ENCODE peak calls at places on chromosomes 4 and X, in five cellular contexts. G is K562, L is HepG2, M is SK-N-SH, X is GM12892. W is an unnamed sample.

GRCh38 chr4:118325443-118325842 is 27.4 kb downstream of the PRSS12 start:
- DNase-seq in G (no peak), L (no peak), M (no peak), X (no peak), W (no peak)

GRCh38 chr4:5045099-5045498 is 6.2 kb upstream of the STK32B start:
- DNase-seq in G (no peak), L (no peak), M (no peak), X (no peak), W (no peak)

GRCh38 chr4:86613734-86614133 is 19.6 kb downstream of the PTPN13 start:
- DNase-seq in G (no peak), L (no peak), M (no peak), X (no peak), W (no peak)

GRCh38 chr4:169070895-169071218 is 60.8 kb upstream of the CBR4 start:
- DNase-seq in G (no peak), L (peak; percentile 92), M (no peak), X (no peak), W (no peak)

GRCh38 chrX:154436597-154437397 is at the start of gene GDI1:
- DNase-seq in G (peak; percentile 87), L (no peak), M (peak; percentile 91), X (peak; percentile 85), W (peak; percentile 75)

GRCh38 chrX:148441387-148441786 is 59.0 kb upstream of the AFF2 start:
- DNase-seq in G (no peak), L (no peak), M (no peak), X (no peak), W (no peak)

GRCh38 chr4:153620352-153620751 is 63.7 kb upstream of the TLR2 start:
- DNase-seq in G (no peak), L (no peak), M (no peak), X (no peak), W (no peak)

GRCh38 chr4:119955256-119955655 is 111.4 kb downstream of the MAD2L1 start:
- DNase-seq in G (no peak), L (no peak), M (no peak), X (no peak), W (no peak)

GRCh38 chr4:2285665-2286381 is 23.9 kb upstream of the MXD4 start:
- DNase-seq in G (no peak), L (no peak), M (no peak), X (no peak), W (no peak)

GRCh38 chr4:8876982-8877779 is 5.5 kb upstream of the HMX1 start:
- DNase-seq in G (no peak), L (no peak), M (no peak), X (no peak), W (no peak)

GRCh38 chrX:40855411-40855810 is 120.1 kb upstream of the MED14 start:
- DNase-seq in G (no peak), L (no peak), M (no peak), X (no peak), W (no peak)

GRCh38 chrX:32874839-32875238 is 336.5 kb downstream of the DMD start:
- DNase-seq in G (no peak), L (no peak), M (no peak), X (no peak), W (no peak)

GRCh38 chr4:72970756-72971155 is 98.8 kb downstream of the COX18 start:
- DNase-seq in G (no peak), L (no peak), M (no peak), X (no peak), W (no peak)

GRCh38 chr4:111128327-111128726 is 505.4 kb upstream of the PITX2 start:
- DNase-seq in G (no peak), L (no peak), M (no peak), X (no peak), W (no peak)

GRCh38 chr4:89275587-89275986 is 32.0 kb downstream of the GPRIN3 start:
- DNase-seq in G (no peak), L (no peak), M (no peak), X (no peak), W (no peak)

GRCh38 chrX:8189096-8189830 is 18.2 kb upstream of the VCX2 start:
- DNase-seq in G (no peak), L (no peak), M (no peak), X (no peak), W (no peak)

GRCh38 chr4:69970071-69970470 is 4.5 kb upstream of the CSN2 start:
- DNase-seq in G (no peak), L (peak; percentile 63), M (no peak), X (no peak), W (no peak)

GRCh38 chrX:110282922-110283321 is 35.0 kb downstream of the AMMECR1 start:
- DNase-seq in G (no peak), L (no peak), M (no peak), X (no peak), W (no peak)

GRCh38 chr4:139950568-139950967 is 203.4 kb downstream of the MAML3 start:
- DNase-seq in G (no peak), L (no peak), M (no peak), X (peak; percentile 9), W (peak; percentile 15)

GRCh38 chr4:104592894-104593470 is 98.3 kb upstream of the CXXC4 start:
- DNase-seq in G (no peak), L (no peak), M (no peak), X (no peak), W (no peak)

GRCh38 chr4:150126880-150127236 is 48.6 kb downstream of the DCLK2 start:
- DNase-seq in G (no peak), L (no peak), M (no peak), X (no peak), W (no peak)

GRCh38 chr4:168585168-168586091 is 88.6 kb downstream of the PALLD start:
- DNase-seq in G (peak; percentile 14), L (peak; percentile 20), M (peak; percentile 60), X (peak; percentile 10), W (no peak)

GRCh38 chrX:129843459-129844306 is at the start of gene ZDHHC9:
- DNase-seq in G (peak; percentile 93), L (peak; percentile 76), M (peak; percentile 92), X (peak; percentile 64), W (peak; percentile 76)

GRCh38 chr4:146340798-146341197 is 126.5 kb downstream of the REELD1 start:
- DNase-seq in G (no peak), L (no peak), M (peak; percentile 8), X (no peak), W (no peak)

GRCh38 chr4:80265571-80266266 is 745 bp upstream of the FGF5 start:
- DNase-seq in G (peak; percentile 18), L (no peak), M (peak; percentile 64), X (no peak), W (no peak)

GRCh38 chr4:130257271-130257670 is 1161.3 kb downstream of the C4orf33 start:
- DNase-seq in G (no peak), L (no peak), M (no peak), X (no peak), W (no peak)
- TF ChIP-seq TAF1 in G (no peak), L (no peak), M (no peak), X (no peak), W (no peak)

DNA sequence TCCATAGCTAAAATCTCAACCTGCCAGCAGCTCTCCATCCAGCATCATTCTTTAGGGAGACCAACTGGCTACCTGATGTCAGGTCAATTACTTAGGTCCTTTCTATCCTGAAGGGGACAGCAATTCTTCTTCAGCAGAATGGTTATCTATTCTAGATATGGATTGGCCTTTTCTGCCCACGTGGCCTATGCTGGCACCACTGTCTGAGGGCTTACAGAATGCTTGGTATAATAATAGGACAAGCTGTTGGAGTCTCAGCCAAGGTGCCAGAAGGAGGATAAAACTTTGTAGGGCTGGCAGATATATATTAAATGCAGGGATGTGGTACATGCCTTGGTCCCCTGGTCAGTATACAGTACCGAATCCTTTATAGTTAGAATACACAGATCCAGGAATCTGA is 89.8 kb upstream of the C1GALT1C1 start:
- DNase-seq in G (no peak), L (no peak), M (no peak), X (no peak), W (no peak)
- TF ChIP-seq TAF1 in G (no peak), L (no peak), M (no peak), X (no peak), W (no peak)

GRCh38 chr4:81806485-81806884 is 334.8 kb upstream of the RASGEF1B start:
- DNase-seq in G (no peak), L (no peak), M (no peak), X (no peak), W (no peak)

GRCh38 chr4:81807927-81808672 is 336.4 kb upstream of the RASGEF1B start:
- DNase-seq in G (no peak), L (no peak), M (no peak), X (no peak), W (no peak)

GRCh38 chr4:81802308-81802846 is 330.7 kb upstream of the RASGEF1B start:
- DNase-seq in G (no peak), L (no peak), M (no peak), X (no peak), W (no peak)

GRCh38 chr4:81807386-81807785 is 335.7 kb upstream of the RASGEF1B start:
- DNase-seq in G (no peak), L (no peak), M (no peak), X (no peak), W (no peak)

GRCh38 chr4:81804849-81805248 is 333.1 kb upstream of the RASGEF1B start:
- DNase-seq in G (no peak), L (no peak), M (no peak), X (no peak), W (no peak)
- TF ChIP-seq TAF1 in G (no peak), L (no peak), M (no peak), X (no peak), W (no peak)

GRCh38 chr4:133593764-133594163 is 444.7 kb downstream of the PCDH10 start:
- DNase-seq in G (no peak), L (no peak), M (no peak), X (no peak), W (no peak)

GRCh38 chr4:133596459-133596858 is 447.4 kb downstream of the PCDH10 start:
- DNase-seq in G (no peak), L (no peak), M (no peak), X (no peak), W (no peak)

GRCh38 chr4:133592591-133592990 is 443.5 kb downstream of the PCDH10 start:
- DNase-seq in G (no peak), L (no peak), M (no peak), X (no peak), W (no peak)

GRCh38 chr4:133592106-133592505 is 443.0 kb downstream of the PCDH10 start:
- DNase-seq in G (no peak), L (no peak), M (no peak), X (no peak), W (no peak)

DNA sequence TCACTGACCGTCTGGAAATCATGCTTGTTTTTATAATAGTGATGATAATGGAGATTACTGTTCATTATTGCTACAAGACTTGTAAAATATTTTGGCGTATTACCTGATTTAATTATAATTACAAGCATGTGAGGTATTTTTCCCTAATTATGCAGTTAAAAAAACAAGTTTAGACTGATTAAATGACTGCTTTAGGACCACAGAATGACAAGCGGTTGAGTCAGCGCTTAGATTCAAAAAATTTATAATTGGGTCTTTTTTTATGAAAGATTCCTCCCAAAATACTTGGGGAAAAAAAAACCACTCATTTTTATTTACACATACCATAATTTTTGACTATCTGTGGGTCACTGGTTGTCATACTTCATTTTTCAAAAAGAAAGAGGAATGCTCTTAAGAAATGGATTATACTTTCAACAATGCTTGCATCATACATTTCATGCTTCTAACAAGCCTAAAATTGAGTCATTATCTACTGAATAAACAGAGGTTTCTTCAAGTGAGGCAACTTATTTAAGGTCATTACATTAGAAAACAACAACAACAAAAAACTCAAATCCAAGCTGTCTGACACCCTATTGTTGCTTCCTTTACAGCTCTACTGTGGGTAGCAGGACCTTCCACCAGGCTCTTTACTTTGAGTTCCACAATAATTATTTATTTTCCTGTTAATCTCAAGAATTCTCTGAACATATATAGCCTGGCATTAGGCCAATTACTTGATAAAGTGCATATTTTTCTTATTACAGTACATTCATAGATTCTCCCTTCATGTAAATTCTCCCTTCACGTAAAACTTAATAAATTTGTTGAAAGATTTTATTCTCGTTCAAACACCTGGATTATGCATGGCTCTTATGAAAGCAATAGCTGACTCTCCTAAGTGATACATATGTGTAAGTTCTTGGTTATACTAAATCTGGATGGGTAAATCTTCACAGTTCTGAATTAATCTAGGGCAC is 445.4 kb downstream of the PCDH10 start:
- DNase-seq in G (no peak), L (no peak), M (no peak), X (no peak), W (no peak)
- TF ChIP-seq TAF1 in G (no peak), L (no peak), M (no peak), X (no peak), W (no peak)